ENCODE peak calls at places on chromosomes 13 and 19, in four cellular contexts. One of them, this sample, is unnamed.

GRCh38 chr13:25836709-25837316 is 215.0 kb downstream of the SHISA2 start:
- DNase-seq in HFFc6: no peak
- DNase-seq in adrenal gland: no peak
- DNase-seq in Peyer's patch: no peak
- DNase-seq in this sample: no peak

GRCh38 chr13:106581268-106581667 is 13.3 kb upstream of the ARGLU1 start:
- DNase-seq in HFFc6: no peak
- DNase-seq in adrenal gland: no peak
- DNase-seq in Peyer's patch: no peak
- DNase-seq in this sample: no peak

GRCh38 chr19:17751912-17752273 is 616 bp downstream of the FCHO1 start:
- DNase-seq in HFFc6: no peak
- DNase-seq in adrenal gland: no peak
- DNase-seq in Peyer's patch: no peak
- DNase-seq in this sample: no peak

GRCh38 chr19:56167064-56167578 is 8.7 kb upstream of the GALP start:
- DNase-seq in HFFc6: no peak
- DNase-seq in adrenal gland: no peak
- DNase-seq in Peyer's patch: no peak
- DNase-seq in this sample: no peak

GRCh38 chr13:92354583-92354982 is 872.0 kb upstream of the GPC6 start:
- DNase-seq in HFFc6: no peak
- DNase-seq in adrenal gland: no peak
- DNase-seq in Peyer's patch: no peak
- DNase-seq in this sample: no peak

GRCh38 chr13:97849305-97849704 is 104.2 kb upstream of the IPO5 start:
- DNase-seq in HFFc6: peak
- DNase-seq in adrenal gland: no peak
- DNase-seq in Peyer's patch: no peak
- DNase-seq in this sample: no peak

GRCh38 chr13:107003911-107004310 is 436.0 kb upstream of the ARGLU1 start:
- DNase-seq in HFFc6: no peak
- DNase-seq in adrenal gland: no peak
- DNase-seq in Peyer's patch: no peak
- DNase-seq in this sample: no peak

GRCh38 chr19:18274303-18274775 is at the start of gene IQCN:
- DNase-seq in HFFc6: peak
- DNase-seq in adrenal gland: peak
- DNase-seq in Peyer's patch: peak
- DNase-seq in this sample: no peak

GRCh38 chr19:48954011-48954594 is 572 bp upstream of the BAX start:
- DNase-seq in HFFc6: no peak
- DNase-seq in adrenal gland: no peak
- DNase-seq in Peyer's patch: peak
- DNase-seq in this sample: no peak

GRCh38 chr13:62119739-62120700 is 704.4 kb upstream of the PCDH20 start:
- DNase-seq in HFFc6: no peak
- DNase-seq in adrenal gland: no peak
- DNase-seq in Peyer's patch: no peak
- DNase-seq in this sample: no peak

GRCh38 chr13:72960541-72960940 is 98.3 kb upstream of the KLF5 start:
- DNase-seq in HFFc6: no peak
- DNase-seq in adrenal gland: no peak
- DNase-seq in Peyer's patch: no peak
- DNase-seq in this sample: no peak

GRCh38 chr13:109348514-109349340 is 437.7 kb downstream of the IRS2 start:
- DNase-seq in HFFc6: peak
- DNase-seq in adrenal gland: no peak
- DNase-seq in Peyer's patch: no peak
- DNase-seq in this sample: no peak

GRCh38 chr19:7471696-7472620 is 16.9 kb downstream of the PEX11G start:
- DNase-seq in HFFc6: no peak
- DNase-seq in adrenal gland: no peak
- DNase-seq in Peyer's patch: no peak
- DNase-seq in this sample: no peak

GRCh38 chr13:82976499-82976898 is 905.8 kb downstream of the SLITRK1 start:
- DNase-seq in HFFc6: no peak
- DNase-seq in adrenal gland: no peak
- DNase-seq in Peyer's patch: no peak
- DNase-seq in this sample: no peak
- TF ChIP-seq CTCF in HFFc6: peak
- TF ChIP-seq CTCF in adrenal gland: no peak
- TF ChIP-seq CTCF in Peyer's patch: no peak
- TF ChIP-seq CTCF in this sample: no peak

DNA sequence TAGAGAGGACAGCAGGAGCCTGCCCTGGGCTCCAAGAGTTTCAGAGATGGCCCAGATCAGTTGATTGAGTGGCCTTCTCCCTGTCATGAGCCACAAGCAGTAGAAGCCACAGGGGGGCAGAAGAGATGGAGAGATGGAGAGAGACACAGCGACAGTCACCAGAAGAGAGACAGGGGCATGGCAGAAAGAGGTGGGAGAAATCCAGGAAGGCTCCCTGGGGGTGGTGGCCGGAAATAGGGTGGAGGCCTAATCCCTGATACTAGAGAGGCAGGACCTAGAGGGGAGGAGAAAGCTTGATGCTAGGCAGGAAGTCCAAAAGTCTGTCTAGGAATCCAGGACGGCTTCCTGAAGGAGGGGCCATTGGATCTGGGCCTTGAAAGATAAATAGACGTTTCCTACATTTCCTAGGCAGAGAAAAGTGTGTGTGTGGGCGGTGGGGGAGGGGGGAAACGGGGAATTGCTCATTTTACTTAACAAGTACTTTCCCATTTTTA is 9.6 kb upstream of the TPM4 start:
- DNase-seq in HFFc6: peak
- DNase-seq in adrenal gland: no peak
- DNase-seq in Peyer's patch: peak
- DNase-seq in this sample: no peak
- TF ChIP-seq CTCF in HFFc6: peak
- TF ChIP-seq CTCF in adrenal gland: peak
- TF ChIP-seq CTCF in Peyer's patch: no peak
- TF ChIP-seq CTCF in this sample: no peak

GRCh38 chr19:11452814-11453335 is 17.4 kb downstream of the PRKCSH start:
- DNase-seq in HFFc6: no peak
- DNase-seq in adrenal gland: no peak
- DNase-seq in Peyer's patch: no peak
- DNase-seq in this sample: no peak
- TF ChIP-seq CTCF in HFFc6: no peak
- TF ChIP-seq CTCF in adrenal gland: no peak
- TF ChIP-seq CTCF in Peyer's patch: no peak
- TF ChIP-seq CTCF in this sample: no peak

GRCh38 chr13:41018583-41018909 is 570 bp downstream of the ELF1 start:
- DNase-seq in HFFc6: no peak
- DNase-seq in adrenal gland: no peak
- DNase-seq in Peyer's patch: no peak
- DNase-seq in this sample: no peak
- TF ChIP-seq CTCF in HFFc6: no peak
- TF ChIP-seq CTCF in adrenal gland: no peak
- TF ChIP-seq CTCF in Peyer's patch: no peak
- TF ChIP-seq CTCF in this sample: no peak

GRCh38 chr19:10568826-10569651 is at the start of gene CDKN2D:
- DNase-seq in HFFc6: peak
- DNase-seq in adrenal gland: peak
- DNase-seq in Peyer's patch: peak
- DNase-seq in this sample: peak
- TF ChIP-seq CTCF in HFFc6: peak
- TF ChIP-seq CTCF in adrenal gland: peak
- TF ChIP-seq CTCF in Peyer's patch: peak
- TF ChIP-seq CTCF in this sample: no peak

DNA sequence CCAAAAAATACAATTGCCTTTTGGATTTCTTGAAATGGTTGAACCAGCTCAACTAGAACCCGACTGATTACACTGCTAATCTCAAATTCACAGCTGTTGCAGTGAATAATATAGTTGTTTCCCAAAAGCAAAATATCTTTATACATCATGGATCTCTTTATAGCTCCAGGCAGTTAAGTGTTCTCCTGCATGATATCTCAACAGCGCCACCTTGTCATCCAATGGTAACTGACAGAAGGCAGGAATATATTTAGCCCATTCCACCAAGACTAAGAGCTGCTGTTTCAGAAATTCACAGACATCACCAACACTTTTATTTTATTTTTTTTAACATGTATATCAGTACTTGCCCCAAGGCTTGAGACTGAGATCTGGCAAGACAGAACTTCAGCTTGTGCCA is 1141.0 kb upstream of the PRR20A start:
- DNase-seq in HFFc6: no peak
- DNase-seq in adrenal gland: no peak
- DNase-seq in Peyer's patch: no peak
- DNase-seq in this sample: no peak
- TF ChIP-seq CTCF in HFFc6: no peak
- TF ChIP-seq CTCF in adrenal gland: no peak
- TF ChIP-seq CTCF in Peyer's patch: no peak
- TF ChIP-seq CTCF in this sample: no peak

GRCh38 chr19:41294393-41294792 is 15.6 kb upstream of the CCDC97 start:
- DNase-seq in HFFc6: no peak
- DNase-seq in adrenal gland: no peak
- DNase-seq in Peyer's patch: no peak
- DNase-seq in this sample: no peak

GRCh38 chr19:41298327-41298964 is 11.5 kb upstream of the CCDC97 start:
- DNase-seq in HFFc6: peak
- DNase-seq in adrenal gland: peak
- DNase-seq in Peyer's patch: peak
- DNase-seq in this sample: no peak

GRCh38 chr19:41297628-41298326 is 12.2 kb upstream of the CCDC97 start:
- DNase-seq in HFFc6: no peak
- DNase-seq in adrenal gland: no peak
- DNase-seq in Peyer's patch: peak
- DNase-seq in this sample: peak

GRCh38 chr19:41296323-41296935 is 13.5 kb upstream of the CCDC97 start:
- DNase-seq in HFFc6: no peak
- DNase-seq in adrenal gland: no peak
- DNase-seq in Peyer's patch: no peak
- DNase-seq in this sample: no peak

DNA sequence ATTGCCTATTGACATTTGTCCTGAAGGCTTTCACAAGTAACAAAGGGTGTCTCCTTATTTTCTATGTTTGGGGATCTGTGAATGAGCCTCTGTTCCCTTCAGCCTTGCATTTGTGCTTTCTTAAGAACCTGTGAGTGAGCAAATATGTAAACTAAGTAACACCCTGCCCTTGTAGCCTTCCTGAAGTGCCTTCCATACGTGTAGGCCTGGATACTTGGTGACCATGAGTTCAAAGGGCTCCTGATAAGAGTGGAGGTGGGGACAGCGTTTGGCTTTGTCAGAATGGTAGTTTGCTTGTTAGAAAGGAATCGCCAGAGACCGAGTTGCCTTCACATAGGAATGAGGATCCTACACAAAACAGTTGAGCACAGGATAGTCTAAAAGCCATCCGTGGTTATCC is 14.5 kb upstream of the CCDC97 start:
- DNase-seq in HFFc6: no peak
- DNase-seq in adrenal gland: no peak
- DNase-seq in Peyer's patch: no peak
- DNase-seq in this sample: no peak
- TF ChIP-seq CTCF in HFFc6: no peak
- TF ChIP-seq CTCF in adrenal gland: no peak
- TF ChIP-seq CTCF in Peyer's patch: no peak
- TF ChIP-seq CTCF in this sample: no peak

DNA sequence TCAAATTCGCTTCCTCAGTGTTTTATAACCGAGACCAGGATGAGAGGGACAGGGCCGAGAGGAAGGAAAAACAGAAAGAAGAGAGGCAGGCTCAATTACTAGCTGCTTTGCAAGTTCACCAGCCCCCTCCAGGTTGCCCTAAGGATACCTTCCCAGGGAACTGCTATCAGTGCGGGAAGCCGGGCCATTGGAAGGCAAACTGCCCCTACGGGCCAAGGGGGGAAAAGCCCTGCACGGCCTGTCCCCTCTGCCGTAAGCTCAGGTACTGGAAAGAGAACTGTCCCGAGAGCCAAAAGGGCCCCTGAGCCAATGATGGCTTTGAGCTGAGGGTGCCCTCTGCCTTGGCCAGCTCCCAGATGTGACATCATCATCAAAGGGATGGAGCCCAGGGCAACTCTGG is 3.2 kb upstream of the ERVV-1 start:
- DNase-seq in HFFc6: no peak
- DNase-seq in adrenal gland: no peak
- DNase-seq in Peyer's patch: no peak
- DNase-seq in this sample: no peak
- TF ChIP-seq CTCF in HFFc6: no peak
- TF ChIP-seq CTCF in adrenal gland: no peak
- TF ChIP-seq CTCF in Peyer's patch: no peak
- TF ChIP-seq CTCF in this sample: no peak

DNA sequence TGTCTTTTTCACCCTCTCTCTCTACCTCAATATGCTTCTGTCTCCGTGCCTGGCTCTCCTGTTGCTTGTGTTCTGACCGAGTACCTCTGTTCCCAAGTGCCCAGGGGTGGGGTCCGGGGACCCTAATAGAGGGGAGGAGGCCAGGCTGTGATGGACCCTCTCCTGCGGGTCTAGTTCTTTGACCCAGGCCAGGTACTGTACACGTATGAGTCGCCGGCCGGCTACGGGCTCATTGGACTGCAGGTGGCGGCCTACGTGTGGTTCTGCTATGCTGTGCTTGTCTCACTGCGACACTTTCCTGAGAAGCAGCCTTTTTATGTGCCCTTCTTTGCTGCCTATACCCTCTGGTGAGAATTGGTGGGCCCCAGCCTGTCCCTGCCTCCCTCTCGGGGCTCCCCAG is 4.4 kb downstream of the TMEM145 start:
- DNase-seq in HFFc6: no peak
- DNase-seq in adrenal gland: no peak
- DNase-seq in Peyer's patch: no peak
- DNase-seq in this sample: no peak
- TF ChIP-seq CTCF in HFFc6: no peak
- TF ChIP-seq CTCF in adrenal gland: no peak
- TF ChIP-seq CTCF in Peyer's patch: no peak
- TF ChIP-seq CTCF in this sample: no peak

This sample was measured in activated B cell treated with CpG ODN at 0.5 μM for 24 hours.